ENCODE peak calls at places on chromosome 2, in seven cellular contexts. V is psoas muscle, C is HCT116, H is brain microvascular endothelial cell, Q is AG10803, S is IMR-90, T is left ventricle myocardium inferior. G is an unnamed sample.

GRCh38 chr2:23299796-23300195 is 85.2 kb upstream of the KLHL29 start:
- DNase-seq in V (no peak), C (no peak), H (no peak), Q (no peak), S (no peak), T (no peak), G (no peak)

GRCh38 chr2:239533917-239534316 is 133.1 kb upstream of the HDAC4 start:
- DNase-seq in V (peak; percentile 29), C (no peak), H (no peak), Q (peak; percentile 22), S (no peak), T (peak; percentile 37), G (no peak)

GRCh38 chr2:86477349-86477748 is 36.2 kb downstream of the KDM3A start:
- DNase-seq in V (no peak), C (no peak), H (no peak), Q (peak; percentile 18), S (peak; percentile 60), T (no peak), G (no peak)

GRCh38 chr2:30611572-30611971 is 164.5 kb downstream of the LCLAT1 start:
- DNase-seq in V (no peak), C (no peak), H (peak; percentile 37), Q (peak; percentile 86), S (no peak), T (no peak), G (no peak)

GRCh38 chr2:235049069-235049468 is 97.3 kb downstream of the SH3BP4 start:
- DNase-seq in V (no peak), C (no peak), H (no peak), Q (no peak), S (no peak), T (no peak), G (no peak)

GRCh38 chr2:151030663-151031230 is 230.9 kb downstream of the RBM43 start:
- DNase-seq in V (no peak), C (no peak), H (no peak), Q (no peak), S (no peak), T (no peak), G (no peak)

GRCh38 chr2:96773922-96774321 is 13.2 kb downstream of the CNNM4 start:
- DNase-seq in V (no peak), C (no peak), H (no peak), Q (no peak), S (no peak), T (no peak), G (no peak)

GRCh38 chr2:128626758-128627515 is 308.3 kb upstream of the HS6ST1 start:
- DNase-seq in V (no peak), C (no peak), H (no peak), Q (no peak), S (no peak), T (no peak), G (no peak)

GRCh38 chr2:70552501-70553333 is 909 bp downstream of the TGFA start:
- DNase-seq in V (no peak), C (no peak), H (no peak), Q (no peak), S (no peak), T (no peak), G (no peak)

GRCh38 chr2:113126845-113127645 is at the start of gene IL1RN:
- DNase-seq in V (peak; percentile 19), C (no peak), H (no peak), Q (no peak), S (no peak), T (no peak), G (no peak)

GRCh38 chr2:234958746-234959395 is 7.1 kb downstream of the SH3BP4 start:
- DNase-seq in V (no peak), C (no peak), H (no peak), Q (no peak), S (no peak), T (no peak), G (no peak)

GRCh38 chr2:86790828-86791561 is at the start of gene CD8A:
- DNase-seq in V (no peak), C (no peak), H (peak; percentile 10), Q (peak; percentile 21), S (peak; percentile 11), T (no peak), G (no peak)

GRCh38 chr2:1227289-1227900 is 185.9 kb upstream of the TPO start:
- DNase-seq in V (no peak), C (no peak), H (peak; percentile 18), Q (no peak), S (no peak), T (peak; percentile 59), G (no peak)

GRCh38 chr2:176449852-176450251 is 180.6 kb downstream of the MTX2 start:
- DNase-seq in V (no peak), C (no peak), H (no peak), Q (peak; percentile 59), S (peak; percentile 12), T (no peak), G (no peak)

GRCh38 chr2:233084488-233084887 is 24.3 kb downstream of the INPP5D start:
- DNase-seq in V (peak; percentile 37), C (no peak), H (no peak), Q (no peak), S (no peak), T (peak; percentile 54), G (no peak)

GRCh38 chr2:142878061-142878741 is 737 bp downstream of the KYNU start:
- DNase-seq in V (no peak), C (no peak), H (no peak), Q (no peak), S (no peak), T (no peak), G (no peak)

GRCh38 chr2:150802648-150803047 is 315.2 kb upstream of the RND3 start:
- DNase-seq in V (no peak), C (no peak), H (no peak), Q (no peak), S (peak; percentile 47), T (no peak), G (no peak)

GRCh38 chr2:42708196-42708595 is 55.7 kb downstream of the OXER1 start:
- DNase-seq in V (no peak), C (no peak), H (no peak), Q (no peak), S (no peak), T (no peak), G (no peak)

GRCh38 chr2:211248841-211249240 is 692.4 kb downstream of the CPS1 start:
- DNase-seq in V (no peak), C (peak; percentile 0), H (no peak), Q (no peak), S (no peak), T (no peak), G (no peak)

GRCh38 chr2:102340778-102341177 is 14.8 kb upstream of the IL18R1 start:
- DNase-seq in V (no peak), C (no peak), H (no peak), Q (no peak), S (no peak), T (no peak), G (no peak)
- H3K4me3 ChIP-seq in V (no peak overlapping the region), C (no peak overlapping the region), H (no peak overlapping the region), Q (no peak overlapping the region), S (no peak overlapping the region), T (no peak overlapping the region), G (no peak overlapping the region)

DNA sequence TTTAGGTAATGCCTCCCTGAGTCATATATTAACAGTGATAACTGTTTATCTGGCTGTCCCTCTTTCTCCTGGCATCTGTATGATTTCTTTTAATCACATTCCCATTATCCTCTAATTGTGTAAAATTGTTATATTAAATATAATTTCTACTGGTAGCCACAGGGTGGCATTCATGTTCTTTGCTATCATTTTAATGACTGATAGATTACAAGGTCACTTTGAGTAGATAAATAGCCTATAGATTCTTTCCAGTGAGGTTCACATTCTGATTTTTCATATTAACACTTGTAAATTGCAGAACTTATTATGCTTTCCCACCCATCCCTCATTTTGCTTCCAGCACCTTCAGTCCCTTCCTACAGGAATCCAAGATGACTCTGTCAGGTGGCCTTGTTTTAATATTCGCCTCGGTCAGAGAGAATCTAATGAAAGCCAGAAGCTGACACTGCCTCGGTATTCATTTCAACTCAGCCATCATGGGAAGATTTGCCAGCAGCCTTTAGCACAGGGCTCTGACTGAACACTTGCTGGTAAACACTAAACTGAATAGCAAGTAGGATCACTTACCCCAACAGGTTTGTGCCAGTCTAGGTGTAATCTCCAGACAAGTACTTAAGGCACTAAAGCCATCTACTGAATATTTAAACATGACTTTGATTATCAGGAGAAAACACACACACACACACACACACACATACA is 101.2 kb upstream of the FSHR start:
- DNase-seq in V (no peak), C (no peak), H (no peak), Q (peak; percentile 8), S (no peak), T (no peak), G (no peak)
- TF ChIP-seq CTCF in V (no peak), C (no peak), H (no peak), Q (peak; percentile 34), S (peak; percentile 23), T (peak; percentile 53), G (no peak)

DNA sequence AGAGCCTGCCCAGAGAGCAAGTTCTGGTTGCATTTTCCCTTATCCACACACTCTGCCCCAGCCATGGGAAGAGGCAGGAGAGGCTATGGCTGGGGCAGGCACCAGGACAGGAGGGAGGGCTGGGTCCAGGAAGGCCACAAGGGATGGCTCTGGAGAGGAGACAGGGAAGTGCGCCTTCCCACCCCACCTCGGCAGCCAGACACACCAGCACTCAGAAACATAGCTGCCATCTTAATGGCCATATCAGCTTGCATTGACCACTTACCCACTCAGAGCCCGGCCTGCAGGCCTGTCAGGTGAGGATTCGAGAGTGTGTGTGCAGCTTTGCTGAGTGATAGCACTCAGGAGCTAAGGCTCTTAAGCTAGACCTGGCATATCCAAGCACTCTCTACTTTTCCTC is 148.1 kb downstream of the TNS1 start:
- DNase-seq in V (no peak), C (no peak), H (no peak), Q (no peak), S (no peak), T (no peak), G (no peak)
- H3K4me3 ChIP-seq in V (peak overlapping the region; percentile 66), C (no peak overlapping the region), H (no peak overlapping the region), Q (no peak overlapping the region), S (no peak overlapping the region), T (peak overlapping the region; percentile 72), G (no peak overlapping the region)

DNA sequence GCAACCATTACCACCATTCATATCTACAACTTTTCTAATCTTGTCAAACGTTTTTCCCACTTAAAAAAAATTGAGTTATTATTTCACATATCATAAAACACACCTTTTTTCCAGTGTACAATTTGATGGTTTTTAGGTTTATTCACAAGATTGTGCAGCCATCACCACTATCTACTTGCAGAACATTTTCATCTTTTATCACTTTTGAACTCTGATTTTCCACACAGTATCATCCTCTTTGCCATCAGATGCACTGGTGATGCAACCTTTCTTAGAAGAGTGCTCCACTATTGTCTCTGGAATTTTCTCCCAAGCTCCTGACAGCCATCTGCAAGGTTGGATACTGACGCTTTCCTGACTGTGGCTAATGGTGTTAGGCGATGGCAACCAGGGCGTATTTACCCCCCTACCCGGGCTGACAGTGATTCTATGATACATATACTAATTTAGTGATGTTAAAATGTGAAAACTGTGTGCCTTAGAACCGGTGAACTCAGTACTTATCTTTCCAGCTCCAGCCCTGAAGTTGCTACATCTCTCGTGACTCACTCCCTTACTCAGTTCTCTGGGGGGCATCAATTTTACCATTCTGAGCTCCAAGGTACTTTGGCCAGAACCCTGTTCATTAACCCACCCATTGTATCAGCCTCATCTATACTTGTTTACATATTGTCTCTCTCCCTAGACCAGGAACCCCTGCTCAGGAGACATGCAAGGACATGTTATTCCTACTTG is 105.4 kb upstream of the SPRED2 start:
- DNase-seq in V (no peak), C (no peak), H (peak; percentile 17), Q (peak; percentile 20), S (peak; percentile 34), T (no peak), G (no peak)
- TF ChIP-seq CTCF in V (no peak), C (no peak), H (no peak), Q (no peak), S (no peak), T (no peak), G (no peak)